ENCODE peak calls at places on chromosomes 7 and 10, in ten cellular contexts. One of them, this sample, is unnamed. For H3K27me3, the result is how much of the 10 kb centered on the place peaks cover.

GRCh38 chr10:87878664-87879459 is 15.4 kb downstream of the PTEN start:
- DNase-seq in AG04450: no peak
- DNase-seq in CD4-positive, alpha-beta T cell: no peak
- DNase-seq in spleen: no peak
- DNase-seq in neural progenitor cell: no peak
- DNase-seq in BJ: no peak
- DNase-seq in iPS DF 6.9: no peak
- DNase-seq in tibial artery: no peak
- DNase-seq in heart right ventricle: no peak
- DNase-seq in IMR-90: no peak
- DNase-seq in this sample: no peak

GRCh38 chr7:47873767-47874166 is 74.5 kb downstream of the PKD1L1 start:
- DNase-seq in AG04450: no peak
- DNase-seq in CD4-positive, alpha-beta T cell: no peak
- DNase-seq in spleen: no peak
- DNase-seq in neural progenitor cell: no peak
- DNase-seq in BJ: peak
- DNase-seq in iPS DF 6.9: no peak
- DNase-seq in tibial artery: no peak
- DNase-seq in heart right ventricle: no peak
- DNase-seq in IMR-90: peak
- DNase-seq in this sample: no peak

GRCh38 chr7:194996-195829 is 2.8 kb downstream of the FAM20C start:
- DNase-seq in AG04450: no peak
- DNase-seq in CD4-positive, alpha-beta T cell: no peak
- DNase-seq in spleen: no peak
- DNase-seq in neural progenitor cell: no peak
- DNase-seq in BJ: peak
- DNase-seq in iPS DF 6.9: no peak
- DNase-seq in tibial artery: no peak
- DNase-seq in heart right ventricle: no peak
- DNase-seq in IMR-90: peak
- DNase-seq in this sample: no peak

GRCh38 chr10:109975251-109975650 is 32.5 kb upstream of the ADD3 start:
- DNase-seq in AG04450: no peak
- DNase-seq in CD4-positive, alpha-beta T cell: no peak
- DNase-seq in spleen: no peak
- DNase-seq in neural progenitor cell: no peak
- DNase-seq in BJ: no peak
- DNase-seq in iPS DF 6.9: no peak
- DNase-seq in tibial artery: no peak
- DNase-seq in heart right ventricle: no peak
- DNase-seq in IMR-90: no peak
- DNase-seq in this sample: no peak

GRCh38 chr7:27151341-27151944 is 940 bp downstream of the HOXA3 start:
- DNase-seq in AG04450: no peak
- DNase-seq in CD4-positive, alpha-beta T cell: no peak
- DNase-seq in spleen: peak
- DNase-seq in neural progenitor cell: no peak
- DNase-seq in BJ: no peak
- DNase-seq in iPS DF 6.9: no peak
- DNase-seq in tibial artery: peak
- DNase-seq in heart right ventricle: no peak
- DNase-seq in IMR-90: no peak
- DNase-seq in this sample: peak

GRCh38 chr10:117927334-117927733 is 119.4 kb downstream of the RAB11FIP2 start:
- DNase-seq in AG04450: no peak
- DNase-seq in CD4-positive, alpha-beta T cell: no peak
- DNase-seq in spleen: no peak
- DNase-seq in neural progenitor cell: no peak
- DNase-seq in BJ: no peak
- DNase-seq in iPS DF 6.9: no peak
- DNase-seq in tibial artery: no peak
- DNase-seq in heart right ventricle: no peak
- DNase-seq in IMR-90: no peak
- DNase-seq in this sample: no peak

GRCh38 chr7:41924798-41925197 is 221.9 kb upstream of the INHBA start:
- DNase-seq in AG04450: no peak
- DNase-seq in CD4-positive, alpha-beta T cell: no peak
- DNase-seq in spleen: no peak
- DNase-seq in neural progenitor cell: no peak
- DNase-seq in BJ: no peak
- DNase-seq in iPS DF 6.9: no peak
- DNase-seq in tibial artery: no peak
- DNase-seq in heart right ventricle: no peak
- DNase-seq in IMR-90: no peak
- DNase-seq in this sample: no peak

GRCh38 chr7:84113286-84113685 is 81.3 kb downstream of the SEMA3A start:
- DNase-seq in AG04450: no peak
- DNase-seq in CD4-positive, alpha-beta T cell: no peak
- DNase-seq in spleen: no peak
- DNase-seq in neural progenitor cell: no peak
- DNase-seq in BJ: no peak
- DNase-seq in iPS DF 6.9: no peak
- DNase-seq in tibial artery: no peak
- DNase-seq in heart right ventricle: no peak
- DNase-seq in IMR-90: no peak
- DNase-seq in this sample: no peak

GRCh38 chr10:119237722-119238436 is 30.5 kb downstream of the GRK5 start:
- DNase-seq in AG04450: no peak
- DNase-seq in CD4-positive, alpha-beta T cell: no peak
- DNase-seq in spleen: no peak
- DNase-seq in neural progenitor cell: no peak
- DNase-seq in BJ: no peak
- DNase-seq in iPS DF 6.9: no peak
- DNase-seq in tibial artery: no peak
- DNase-seq in heart right ventricle: no peak
- DNase-seq in IMR-90: peak
- DNase-seq in this sample: no peak

GRCh38 chr7:12581897-12582296 is 11.4 kb downstream of the SCIN start:
- DNase-seq in AG04450: peak
- DNase-seq in CD4-positive, alpha-beta T cell: no peak
- DNase-seq in spleen: no peak
- DNase-seq in neural progenitor cell: no peak
- DNase-seq in BJ: peak
- DNase-seq in iPS DF 6.9: no peak
- DNase-seq in tibial artery: no peak
- DNase-seq in heart right ventricle: no peak
- DNase-seq in IMR-90: peak
- DNase-seq in this sample: no peak

GRCh38 chr7:98459529-98459928 is 58.6 kb upstream of the BAIAP2L1 start:
- DNase-seq in AG04450: no peak
- DNase-seq in CD4-positive, alpha-beta T cell: no peak
- DNase-seq in spleen: no peak
- DNase-seq in neural progenitor cell: no peak
- DNase-seq in BJ: no peak
- DNase-seq in iPS DF 6.9: no peak
- DNase-seq in tibial artery: no peak
- DNase-seq in heart right ventricle: no peak
- DNase-seq in IMR-90: no peak
- DNase-seq in this sample: no peak

GRCh38 chr10:6739530-6740174 is 159.6 kb upstream of the PRKCQ start:
- DNase-seq in AG04450: no peak
- DNase-seq in CD4-positive, alpha-beta T cell: no peak
- DNase-seq in spleen: no peak
- DNase-seq in neural progenitor cell: no peak
- DNase-seq in BJ: no peak
- DNase-seq in iPS DF 6.9: no peak
- DNase-seq in tibial artery: no peak
- DNase-seq in heart right ventricle: no peak
- DNase-seq in IMR-90: no peak
- DNase-seq in this sample: no peak

GRCh38 chr10:6741561-6741960 is 161.5 kb upstream of the PRKCQ start:
- DNase-seq in AG04450: peak
- DNase-seq in CD4-positive, alpha-beta T cell: no peak
- DNase-seq in spleen: no peak
- DNase-seq in neural progenitor cell: no peak
- DNase-seq in BJ: peak
- DNase-seq in iPS DF 6.9: no peak
- DNase-seq in tibial artery: no peak
- DNase-seq in heart right ventricle: no peak
- DNase-seq in IMR-90: peak
- DNase-seq in this sample: no peak

GRCh38 chr10:6737758-6738463 is 157.8 kb upstream of the PRKCQ start:
- DNase-seq in AG04450: no peak
- DNase-seq in CD4-positive, alpha-beta T cell: no peak
- DNase-seq in spleen: no peak
- DNase-seq in neural progenitor cell: no peak
- DNase-seq in BJ: no peak
- DNase-seq in iPS DF 6.9: no peak
- DNase-seq in tibial artery: no peak
- DNase-seq in heart right ventricle: no peak
- DNase-seq in IMR-90: peak
- DNase-seq in this sample: no peak

GRCh38 chr10:6737080-6737641 is 157.1 kb upstream of the PRKCQ start:
- DNase-seq in AG04450: no peak
- DNase-seq in CD4-positive, alpha-beta T cell: no peak
- DNase-seq in spleen: no peak
- DNase-seq in neural progenitor cell: no peak
- DNase-seq in BJ: no peak
- DNase-seq in iPS DF 6.9: no peak
- DNase-seq in tibial artery: no peak
- DNase-seq in heart right ventricle: peak
- DNase-seq in IMR-90: peak
- DNase-seq in this sample: no peak

DNA sequence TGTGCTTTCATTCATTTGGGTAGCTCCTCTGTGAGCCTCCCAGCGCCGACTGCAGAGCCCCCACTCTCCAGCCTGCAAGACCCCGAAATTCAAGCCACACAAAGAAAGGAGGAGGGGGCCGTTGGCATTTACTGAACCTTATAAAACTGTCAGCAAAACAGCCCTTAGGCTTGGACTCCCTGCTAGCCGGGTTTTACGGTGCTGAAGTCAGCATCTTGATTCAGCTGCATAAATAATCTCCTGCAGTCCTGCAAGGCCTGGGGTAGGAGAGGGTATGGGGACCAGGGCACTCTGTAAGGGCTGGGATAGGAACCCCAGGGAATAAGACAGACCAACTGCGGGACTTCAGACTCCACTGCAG is 158.4 kb upstream of the PRKCQ start:
- DNase-seq in AG04450: no peak
- DNase-seq in CD4-positive, alpha-beta T cell: no peak
- DNase-seq in spleen: no peak
- DNase-seq in neural progenitor cell: no peak
- DNase-seq in BJ: no peak
- DNase-seq in iPS DF 6.9: no peak
- DNase-seq in tibial artery: no peak
- DNase-seq in heart right ventricle: no peak
- DNase-seq in IMR-90: peak
- DNase-seq in this sample: no peak
- H3K27me3 ChIP-seq in AG04450: under half
- H3K27me3 ChIP-seq in CD4-positive, alpha-beta T cell: under half
- H3K27me3 ChIP-seq in spleen: under half
- H3K27me3 ChIP-seq in neural progenitor cell: under half
- H3K27me3 ChIP-seq in BJ: under half
- H3K27me3 ChIP-seq in iPS DF 6.9: under half
- H3K27me3 ChIP-seq in tibial artery: under half
- H3K27me3 ChIP-seq in heart right ventricle: under half
- H3K27me3 ChIP-seq in IMR-90: under half
- H3K27me3 ChIP-seq in this sample: under half

GRCh38 chr7:75989726-75990388 is 4.5 kb downstream of the TMEM120A start:
- DNase-seq in AG04450: no peak
- DNase-seq in CD4-positive, alpha-beta T cell: no peak
- DNase-seq in spleen: peak
- DNase-seq in neural progenitor cell: no peak
- DNase-seq in BJ: no peak
- DNase-seq in iPS DF 6.9: no peak
- DNase-seq in tibial artery: peak
- DNase-seq in heart right ventricle: peak
- DNase-seq in IMR-90: no peak
- DNase-seq in this sample: peak

GRCh38 chr7:75986147-75986781 is 8.1 kb downstream of the TMEM120A start:
- DNase-seq in AG04450: no peak
- DNase-seq in CD4-positive, alpha-beta T cell: no peak
- DNase-seq in spleen: peak
- DNase-seq in neural progenitor cell: no peak
- DNase-seq in BJ: no peak
- DNase-seq in iPS DF 6.9: no peak
- DNase-seq in tibial artery: peak
- DNase-seq in heart right ventricle: no peak
- DNase-seq in IMR-90: no peak
- DNase-seq in this sample: peak

GRCh38 chr7:75989084-75989725 is 5.2 kb downstream of the TMEM120A start:
- DNase-seq in AG04450: no peak
- DNase-seq in CD4-positive, alpha-beta T cell: no peak
- DNase-seq in spleen: peak
- DNase-seq in neural progenitor cell: no peak
- DNase-seq in BJ: no peak
- DNase-seq in iPS DF 6.9: no peak
- DNase-seq in tibial artery: peak
- DNase-seq in heart right ventricle: peak
- DNase-seq in IMR-90: no peak
- DNase-seq in this sample: no peak

GRCh38 chr7:75987026-75987804 is 7.2 kb downstream of the TMEM120A start:
- DNase-seq in AG04450: no peak
- DNase-seq in CD4-positive, alpha-beta T cell: no peak
- DNase-seq in spleen: peak
- DNase-seq in neural progenitor cell: no peak
- DNase-seq in BJ: no peak
- DNase-seq in iPS DF 6.9: no peak
- DNase-seq in tibial artery: peak
- DNase-seq in heart right ventricle: no peak
- DNase-seq in IMR-90: no peak
- DNase-seq in this sample: peak

GRCh38 chr7:75987805-75988630 is 6.4 kb downstream of the TMEM120A start:
- DNase-seq in AG04450: no peak
- DNase-seq in CD4-positive, alpha-beta T cell: no peak
- DNase-seq in spleen: peak
- DNase-seq in neural progenitor cell: no peak
- DNase-seq in BJ: no peak
- DNase-seq in iPS DF 6.9: no peak
- DNase-seq in tibial artery: peak
- DNase-seq in heart right ventricle: no peak
- DNase-seq in IMR-90: no peak
- DNase-seq in this sample: peak
- H3K27me3 ChIP-seq in AG04450: under half
- H3K27me3 ChIP-seq in CD4-positive, alpha-beta T cell: under half
- H3K27me3 ChIP-seq in spleen: under half
- H3K27me3 ChIP-seq in neural progenitor cell: under half
- H3K27me3 ChIP-seq in BJ: under half
- H3K27me3 ChIP-seq in iPS DF 6.9: under half
- H3K27me3 ChIP-seq in tibial artery: under half
- H3K27me3 ChIP-seq in heart right ventricle: under half
- H3K27me3 ChIP-seq in IMR-90: under half
- H3K27me3 ChIP-seq in this sample: under half

GRCh38 chr10:108597031-108597430 is 1326.3 kb downstream of the XPNPEP1 start:
- DNase-seq in AG04450: no peak
- DNase-seq in CD4-positive, alpha-beta T cell: no peak
- DNase-seq in spleen: no peak
- DNase-seq in neural progenitor cell: no peak
- DNase-seq in BJ: peak
- DNase-seq in iPS DF 6.9: no peak
- DNase-seq in tibial artery: no peak
- DNase-seq in heart right ventricle: no peak
- DNase-seq in IMR-90: no peak
- DNase-seq in this sample: no peak
- H3K27me3 ChIP-seq in AG04450: under half
- H3K27me3 ChIP-seq in CD4-positive, alpha-beta T cell: under half
- H3K27me3 ChIP-seq in spleen: under half
- H3K27me3 ChIP-seq in neural progenitor cell: under half
- H3K27me3 ChIP-seq in BJ: under half
- H3K27me3 ChIP-seq in iPS DF 6.9: under half
- H3K27me3 ChIP-seq in tibial artery: under half
- H3K27me3 ChIP-seq in heart right ventricle: under half
- H3K27me3 ChIP-seq in IMR-90: under half
- H3K27me3 ChIP-seq in this sample: under half

GRCh38 chr10:97969538-97969937 is 60.9 kb downstream of the CRTAC1 start:
- DNase-seq in AG04450: no peak
- DNase-seq in CD4-positive, alpha-beta T cell: no peak
- DNase-seq in spleen: no peak
- DNase-seq in neural progenitor cell: no peak
- DNase-seq in BJ: no peak
- DNase-seq in iPS DF 6.9: no peak
- DNase-seq in tibial artery: no peak
- DNase-seq in heart right ventricle: no peak
- DNase-seq in IMR-90: no peak
- DNase-seq in this sample: no peak
- H3K27me3 ChIP-seq in AG04450: under half
- H3K27me3 ChIP-seq in CD4-positive, alpha-beta T cell: under half
- H3K27me3 ChIP-seq in spleen: half or more
- H3K27me3 ChIP-seq in neural progenitor cell: half or more
- H3K27me3 ChIP-seq in BJ: under half
- H3K27me3 ChIP-seq in iPS DF 6.9: under half
- H3K27me3 ChIP-seq in tibial artery: under half
- H3K27me3 ChIP-seq in heart right ventricle: under half
- H3K27me3 ChIP-seq in IMR-90: under half
- H3K27me3 ChIP-seq in this sample: under half